ENCODE peak calls at places on chromosomes 12 and 14, in eight cellular contexts. Q is fibroblast of lung, T is hepatocyte, V is GM10248, N is Panc1, C is HCT116, S is kidney epithelial cell, Y is lower lobe of right lung. W is an unnamed sample.

GRCh38 chr14:103308717-103309616 is 25.1 kb upstream of the EIF5 start:
- DNase-seq in N (no peak), S (no peak), Q (no peak), T (no peak), V (no peak), Y (no peak), C (no peak), W (no peak)

GRCh38 chr12:57243521-57244305 is 7.3 kb downstream of the STAC3 start:
- DNase-seq in Q (peak), T (peak), C (peak), N (no peak), S (no peak), Y (peak), V (peak), W (peak)

GRCh38 chr14:64501326-64502171 is 2.1 kb downstream of the ZBTB25 start:
- DNase-seq in C (no peak), V (no peak), Q (peak), N (no peak), Y (peak), T (peak), S (no peak), W (peak)

GRCh38 chr12:53495903-53496751 is 3.1 kb downstream of the MAP3K12 start:
- DNase-seq in Y (no peak), V (no peak), N (no peak), S (no peak), T (peak), C (no peak), Q (peak), W (peak)

GRCh38 chr14:20436363-20436755 is 393 bp upstream of the KLHL33 start:
- DNase-seq in T (no peak), S (no peak), C (no peak), Q (peak), Y (no peak), V (no peak), N (no peak), W (no peak)

GRCh38 chr14:70498191-70498590 is 36.6 kb downstream of the ADAM20 start:
- DNase-seq in V (no peak), S (no peak), Y (no peak), N (no peak), C (no peak), T (no peak), Q (no peak), W (no peak)

GRCh38 chr12:93518725-93519124 is 51.4 kb downstream of the MRPL42 start:
- DNase-seq in N (no peak), V (no peak), C (no peak), Y (no peak), S (peak), T (no peak), Q (peak), W (no peak)

GRCh38 chr12:70853326-70853725 is 67.2 kb downstream of the PTPRR start:
- DNase-seq in Q (peak), T (peak), V (no peak), S (no peak), N (no peak), Y (no peak), C (no peak), W (no peak)

GRCh38 chr12:3231399-3231876 is 154.3 kb downstream of the TSPAN9 start:
- DNase-seq in S (no peak), T (no peak), Q (peak), N (no peak), V (no peak), Y (no peak), C (no peak), W (peak)

GRCh38 chr12:12333980-12334709 is 15.9 kb downstream of the MANSC1 start:
- DNase-seq in S (no peak), T (peak), Q (peak), V (peak), C (peak), Y (peak), N (no peak), W (peak)

GRCh38 chr12:124527861-124528561 is 39.4 kb downstream of the NCOR2 start:
- DNase-seq in S (no peak), N (no peak), Y (no peak), V (no peak), T (no peak), Q (peak), C (no peak), W (no peak)

GRCh38 chr14:57066887-57067513 is 201.7 kb downstream of the EXOC5 start:
- DNase-seq in Q (peak), V (peak), T (peak), C (peak), Y (peak), N (peak), S (no peak), W (peak)

GRCh38 chr14:75141967-75142366 is 15.1 kb upstream of the NEK9 start:
- DNase-seq in S (no peak), Y (no peak), T (peak), N (no peak), V (no peak), C (no peak), Q (peak), W (no peak)

GRCh38 chr14:99183311-99183710 is 88.7 kb downstream of the BCL11B start:
- DNase-seq in V (no peak), Y (no peak), C (no peak), Q (no peak), S (no peak), T (no peak), N (no peak), W (no peak)

GRCh38 chr12:19893514-19893913 is 454.2 kb downstream of the AEBP2 start:
- DNase-seq in N (no peak), S (no peak), Y (no peak), T (peak), V (peak), Q (peak), C (peak), W (no peak)

GRCh38 chr12:41368006-41368405 is 179.9 kb downstream of the PDZRN4 start:
- DNase-seq in Q (no peak), C (peak), N (no peak), S (no peak), T (no peak), Y (no peak), V (no peak), W (no peak)

GRCh38 chr12:11307143-11307542 is 3.1 kb downstream of the PRB4 start:
- DNase-seq in V (no peak), N (no peak), C (no peak), T (no peak), Y (no peak), Q (no peak), S (no peak), W (no peak)

GRCh38 chr12:54578778-54579177 is 9.7 kb downstream of the PPP1R1A start:
- DNase-seq in C (no peak), Q (no peak), Y (no peak), N (no peak), S (no peak), T (no peak), V (no peak), W (no peak)

GRCh38 chr14:32203928-32204357 is 874 bp upstream of the RNU6-8 start:
- DNase-seq in Y (no peak), S (no peak), Q (peak), T (no peak), N (no peak), V (no peak), C (no peak), W (peak)

GRCh38 chr14:45125754-45126153 is 8.5 kb downstream of the FKBP3 start:
- DNase-seq in S (no peak), N (no peak), Y (no peak), V (no peak), T (no peak), C (no peak), Q (no peak), W (no peak)

GRCh38 chr12:54173066-54173726 is 15.6 kb downstream of the SMUG1 start:
- DNase-seq in V (peak), Y (peak), Q (peak), S (no peak), T (peak), C (no peak), N (no peak), W (peak)

GRCh38 chr14:51616724-51617409 is 34.8 kb upstream of the FRMD6 start:
- DNase-seq in Y (no peak), T (peak), C (peak), N (peak), Q (peak), V (no peak), S (peak), W (no peak)

GRCh38 chr12:57135939-57136338 is 7.7 kb downstream of the LRP1 start:
- DNase-seq in N (no peak), S (no peak), T (peak), C (no peak), V (no peak), Y (no peak), Q (peak), W (peak)

GRCh38 chr12:46794593-46795190 is 31.1 kb downstream of the SLC38A4 start:
- DNase-seq in C (no peak), Q (no peak), T (no peak), Y (no peak), N (no peak), V (peak), S (no peak), W (no peak)

GRCh38 chr12:34033628-34034296 is 11.5 kb downstream of the ALG10 start:
- DNase-seq in Q (peak), T (peak), S (no peak), V (peak), N (no peak), Y (no peak), C (peak), W (no peak)

GRCh38 chr14:87830443-87831096 is 162.4 kb downstream of the GALC start:
- DNase-seq in C (no peak), N (no peak), S (no peak), Q (no peak), Y (no peak), V (no peak), T (no peak), W (no peak)

GRCh38 chr12:48903363-48903981 is 21.8 kb downstream of the FKBP11 start:
- DNase-seq in T (no peak), S (no peak), Q (peak), V (no peak), N (no peak), C (no peak), Y (peak), W (no peak)

GRCh38 chr14:64857979-64858740 is 21.5 kb downstream of the SPTB start:
- DNase-seq in N (no peak), T (no peak), C (no peak), V (no peak), S (no peak), Y (no peak), Q (no peak), W (no peak)

GRCh38 chr12:83573676-83574075 is 887.0 kb downstream of the TMTC2 start:
- DNase-seq in Q (peak), T (peak), S (peak), Y (no peak), C (peak), N (no peak), V (no peak), W (no peak)

GRCh38 chr14:85576848-85577541 is 47.1 kb downstream of the FLRT2 start:
- DNase-seq in S (no peak), Q (peak), C (no peak), N (no peak), Y (no peak), T (no peak), V (no peak), W (no peak)

GRCh38 chr12:29516431-29516875 is 19.0 kb upstream of the OVCH1 start:
- DNase-seq in S (no peak), Q (peak), T (no peak), C (no peak), N (no peak), Y (no peak), V (no peak), W (no peak)

GRCh38 chr14:31966896-31967668 is 110.0 kb upstream of the ARHGAP5 start:
- DNase-seq in N (no peak), Q (peak), T (no peak), S (no peak), V (no peak), C (no peak), Y (no peak), W (no peak)

GRCh38 chr14:67285876-67286452 is 44.7 kb downstream of the PALS1 start:
- DNase-seq in N (no peak), Y (no peak), C (peak), V (peak), Q (peak), T (peak), S (no peak), W (no peak)

GRCh38 chr14:89654998-89655397 is 238.0 kb upstream of the FOXN3 start:
- DNase-seq in N (no peak), T (no peak), Q (peak), S (no peak), C (no peak), V (no peak), Y (no peak), W (no peak)

GRCh38 chr12:125092872-125093680 is 27.8 kb downstream of the AACS start:
- DNase-seq in S (peak), V (no peak), N (no peak), Q (peak), T (peak), C (no peak), Y (no peak), W (no peak)

GRCh38 chr12:34604631-34605509 is 582.6 kb downstream of the ALG10 start:
- DNase-seq in S (no peak), T (no peak), Y (peak), V (no peak), Q (no peak), N (no peak), C (no peak), W (no peak)

GRCh38 chr12:32734952-32735351 is 20.7 kb downstream of the YARS2 start:
- DNase-seq in T (no peak), N (no peak), Q (no peak), S (no peak), C (no peak), Y (no peak), V (no peak), W (no peak)

GRCh38 chr12:88242161-88242925 is 100.2 kb downstream of the TMTC3 start:
- DNase-seq in Q (peak), V (no peak), T (peak), N (peak), Y (no peak), S (peak), C (peak), W (no peak)

GRCh38 chr12:132642846-132643835 is 24.6 kb downstream of the P2RX2 start:
- DNase-seq in S (no peak), Q (no peak), Y (no peak), V (no peak), T (no peak), N (no peak), C (no peak), W (no peak)

GRCh38 chr12:69633061-69633460 is 22.4 kb upstream of the LRRC10 start:
- DNase-seq in Q (no peak), C (no peak), Y (no peak), S (no peak), N (no peak), T (no peak), V (no peak), W (no peak)
- TF ChIP-seq CTCF in Q (no peak), C (no peak), Y (no peak), S (no peak), N (peak), T (peak), V (no peak), W (no peak)

GRCh38 chr12:122526683-122527477 is at the start of the genes KNTC1 and RSRC2:
- DNase-seq in N (peak), V (peak), T (peak), Q (peak), Y (peak), C (peak), S (peak), W (peak)
- TF ChIP-seq CTCF in N (no peak), V (no peak), T (no peak), Q (no peak), Y (no peak), C (no peak), S (no peak), W (no peak)

GRCh38 chr12:113007166-113007565 is 28.8 kb downstream of the OAS2 start:
- DNase-seq in Y (no peak), T (no peak), Q (peak), C (peak), V (no peak), N (no peak), S (peak), W (no peak)

GRCh38 chr12:113003631-113004030 is 25.3 kb downstream of the OAS2 start:
- DNase-seq in C (no peak), V (no peak), Q (no peak), Y (no peak), S (no peak), N (no peak), T (no peak), W (no peak)

GRCh38 chr12:113002676-113003075 is 24.4 kb downstream of the OAS2 start:
- DNase-seq in N (no peak), T (no peak), S (no peak), Y (no peak), C (no peak), V (no peak), Q (no peak), W (no peak)

GRCh38 chr12:113006641-113007040 is 28.3 kb downstream of the OAS2 start:
- DNase-seq in T (no peak), N (no peak), V (no peak), Y (no peak), C (no peak), Q (no peak), S (no peak), W (no peak)

DNA sequence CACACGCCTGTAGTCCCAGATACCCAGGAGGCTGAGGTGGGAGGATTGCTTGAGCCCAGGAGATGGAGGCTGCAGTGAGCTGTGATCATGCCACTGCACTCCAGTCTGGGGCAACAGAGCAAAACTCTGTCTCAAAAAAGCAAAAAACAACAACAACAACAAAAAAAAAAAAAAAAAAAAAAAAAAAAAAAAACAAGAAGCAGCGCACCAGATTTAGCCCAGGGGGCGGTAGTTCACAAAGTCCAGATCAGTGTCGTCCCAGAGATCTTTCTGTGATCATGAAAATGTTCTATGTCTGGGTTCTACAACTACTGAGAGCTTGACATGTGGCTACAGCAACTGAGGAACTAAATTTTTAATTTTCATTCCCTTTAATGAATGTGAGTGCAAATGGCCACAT is 27.4 kb downstream of the OAS2 start:
- DNase-seq in S (no peak), Q (no peak), N (no peak), Y (no peak), T (no peak), C (peak), V (no peak), W (peak)
- TF ChIP-seq CTCF in S (peak), Q (no peak), N (peak), Y (peak), T (peak), C (peak), V (no peak), W (peak)

GRCh38 chr12:8817856-8818255 is 4.6 kb upstream of the A2ML1 start:
- DNase-seq in S (no peak), N (no peak), Y (no peak), T (no peak), Q (peak), V (no peak), C (no peak), W (no peak)

GRCh38 chr12:8818526-8818925 is 3.9 kb upstream of the A2ML1 start:
- DNase-seq in Q (no peak), N (no peak), V (no peak), T (no peak), C (no peak), Y (no peak), S (no peak), W (no peak)

GRCh38 chr12:8819676-8819980 is 2.8 kb upstream of the A2ML1 start:
- DNase-seq in S (no peak), C (no peak), Q (peak), Y (no peak), T (no peak), N (no peak), V (no peak), W (no peak)

GRCh38 chr12:8823565-8824300 is 1.3 kb downstream of the A2ML1 start:
- DNase-seq in T (peak), S (no peak), Y (no peak), Q (peak), V (no peak), C (peak), N (no peak), W (peak)

GRCh38 chr12:8822298-8822697 is at the start of gene A2ML1:
- DNase-seq in T (no peak), S (no peak), C (no peak), Q (no peak), Y (no peak), N (no peak), V (no peak), W (no peak)
- TF ChIP-seq CTCF in T (no peak), S (no peak), C (no peak), Q (no peak), Y (no peak), N (no peak), V (no peak), W (no peak)

GRCh38 chr14:61492474-61492873 is 171.1 kb downstream of the PRKCH start:
- DNase-seq in T (no peak), S (no peak), V (no peak), Q (no peak), Y (no peak), N (no peak), C (no peak), W (no peak)

GRCh38 chr14:61491224-61491623 is 169.8 kb downstream of the PRKCH start:
- DNase-seq in N (no peak), Y (no peak), V (no peak), T (peak), Q (no peak), C (no peak), S (no peak), W (no peak)

GRCh38 chr14:61491876-61492440 is 170.6 kb downstream of the PRKCH start:
- DNase-seq in Q (no peak), N (no peak), S (no peak), C (no peak), Y (no peak), T (no peak), V (no peak), W (no peak)

GRCh38 chr14:61493996-61494395 is 172.6 kb downstream of the PRKCH start:
- DNase-seq in T (no peak), S (no peak), Q (no peak), N (no peak), Y (no peak), V (no peak), C (no peak), W (no peak)

GRCh38 chr14:61493239-61493638 is 171.9 kb downstream of the PRKCH start:
- DNase-seq in Q (peak), N (no peak), C (no peak), T (peak), Y (no peak), V (no peak), S (peak), W (no peak)
- TF ChIP-seq CTCF in Q (no peak), N (no peak), C (no peak), T (no peak), Y (no peak), V (no peak), S (no peak), W (no peak)